ENCODE peak calls at places on chromosomes 7 and 10, in ten cellular contexts. Q is GOT3; H is T-helper 1 cell; T is fibroblast of the conjunctiva; X is stimulated activated naive CD8-positive, alpha-beta T cell treated with anti-CD3 and anti-CD28 coated beads, Interleukin-15, Interleukin-2, amounts not matched to agents 100 U/mL and 50 U/mL, for 24 hours; G is CD4-positive, CD25-positive, alpha-beta regulatory T cell; N is transverse colon; M is iPS-NIHi11; L is lower leg skin; C is AG09309. P is an unnamed sample.

GRCh38 chr10:27558612-27559020 is 54.5 kb downstream of the RAB18 start:
- DNase-seq in Q (no peak), H (peak), T (peak), X (peak), G (no peak), N (peak), M (peak), L (no peak), C (peak), P (no peak)

GRCh38 chr7:127812540-127812939 is 160.5 kb downstream of the SND1 start:
- DNase-seq in Q (no peak), H (no peak), T (no peak), X (no peak), G (no peak), N (no peak), M (no peak), L (no peak), C (no peak), P (no peak)

GRCh38 chr10:100847440-100847839 is 65.3 kb upstream of the SLF2 start:
- DNase-seq in Q (no peak), H (no peak), T (no peak), X (peak), G (no peak), N (no peak), M (no peak), L (no peak), C (no peak), P (no peak)

GRCh38 chr7:130622866-130623265 is 45.7 kb downstream of the COPG2 start:
- DNase-seq in Q (no peak), H (no peak), T (no peak), X (no peak), G (no peak), N (no peak), M (no peak), L (no peak), C (no peak), P (no peak)

GRCh38 chr10:102243304-102243703 is 2.0 kb upstream of the PITX3 start:
- DNase-seq in Q (no peak), H (no peak), T (no peak), X (no peak), G (no peak), N (no peak), M (no peak), L (no peak), C (no peak), P (no peak)

GRCh38 chr7:131897790-131898165 is 341.4 kb upstream of the PODXL start:
- DNase-seq in Q (no peak), H (no peak), T (no peak), X (no peak), G (no peak), N (no peak), M (no peak), L (no peak), C (no peak), P (no peak)

GRCh38 chr10:131797626-131798025 is 103.2 kb upstream of the PPP2R2D start:
- DNase-seq in Q (no peak), H (no peak), T (no peak), X (no peak), G (no peak), N (no peak), M (no peak), L (peak), C (no peak), P (peak)

GRCh38 chr10:85548038-85548437 is 818.6 kb downstream of the GRID1 start:
- DNase-seq in Q (no peak), H (peak), T (peak), X (peak), G (no peak), N (peak), M (peak), L (no peak), C (no peak), P (no peak)

GRCh38 chr10:26242752-26243151 is 26.2 kb downstream of the GAD2 start:
- DNase-seq in Q (no peak), H (no peak), T (no peak), X (no peak), G (no peak), N (no peak), M (no peak), L (no peak), C (no peak), P (no peak)

GRCh38 chr10:37489658-37490003 is 364.2 kb downstream of the ANKRD30A start:
- DNase-seq in Q (no peak), H (no peak), T (no peak), X (no peak), G (no peak), N (no peak), M (no peak), L (no peak), C (no peak), P (no peak)

GRCh38 chr10:60883187-60883586 is 60.8 kb downstream of the RHOBTB1 start:
- DNase-seq in Q (no peak), H (no peak), T (no peak), X (no peak), G (no peak), N (peak), M (peak), L (no peak), C (no peak), P (no peak)

GRCh38 chr7:74269757-74270277 is 15.6 kb upstream of the RFC2 start:
- DNase-seq in Q (no peak), H (peak), T (no peak), X (peak), G (peak), N (peak), M (peak), L (peak), C (no peak), P (peak)

GRCh38 chr10:97889461-97890265 is 40.0 kb downstream of the GOLGA7B start:
- DNase-seq in Q (peak), H (no peak), T (peak), X (peak), G (no peak), N (no peak), M (peak), L (no peak), C (no peak), P (peak)

GRCh38 chr7:46654546-46655443 is 733.7 kb upstream of the IGFBP3 start:
- DNase-seq in Q (no peak), H (no peak), T (no peak), X (no peak), G (no peak), N (no peak), M (no peak), L (no peak), C (no peak), P (no peak)

GRCh38 chr10:29858352-29859267 is 200.8 kb downstream of the JCAD start:
- DNase-seq in Q (no peak), H (no peak), T (peak), X (no peak), G (no peak), N (peak), M (peak), L (peak), C (peak), P (peak)

GRCh38 chr10:90592903-90593302 is 264.9 kb downstream of the HTR7 start:
- DNase-seq in Q (no peak), H (no peak), T (peak), X (peak), G (no peak), N (no peak), M (peak), L (peak), C (no peak), P (no peak)

GRCh38 chr7:98878365-98879197 is at the start of gene TRRAP:
- DNase-seq in Q (peak), H (peak), T (peak), X (peak), G (peak), N (peak), M (peak), L (peak), C (no peak), P (peak)

P was measured in upper lobe of right lung.